ENCODE peak calls at places on chromosome 13, in four cellular contexts. I, S, T and N are unnamed samples.

GRCh38 chr13:39565036-39565949 is 37.7 kb downstream of the LHFPL6 start:
- DNase-seq in S (peak), T (peak), I (no peak), N (no peak)

GRCh38 chr13:50732712-50733111 is 110.8 kb downstream of the DLEU7 start:
- DNase-seq in T (peak), I (no peak), S (peak), N (no peak)

GRCh38 chr13:51249767-51250741 is 27.9 kb downstream of the FAM124A start:
- DNase-seq in S (no peak), T (no peak), I (no peak), N (no peak)

GRCh38 chr13:43023244-43023931 is at the start of gene DNAJC15:
- DNase-seq in T (peak), I (peak), S (peak), N (peak)

GRCh38 chr13:71316964-71317363 is 550.0 kb downstream of the DACH1 start:
- DNase-seq in S (no peak), I (no peak), T (no peak), N (no peak)

GRCh38 chr13:105219636-105220035 is 1315.8 kb downstream of the EFNB2 start:
- DNase-seq in I (no peak), T (no peak), S (no peak), N (no peak)

GRCh38 chr13:112894673-112895481 is 74.1 kb upstream of the MCF2L start:
- DNase-seq in T (no peak), S (no peak), I (no peak), N (peak)

GRCh38 chr13:79258489-79258888 is 147.6 kb downstream of the RBM26 start:
- DNase-seq in I (no peak), T (no peak), S (no peak), N (no peak)

GRCh38 chr13:64817721-64818120 is 2412.4 kb downstream of the PCDH9 start:
- DNase-seq in I (no peak), S (peak), T (no peak), N (no peak)

GRCh38 chr13:47076536-47076935 is 179.7 kb upstream of the HTR2A start:
- DNase-seq in T (no peak), S (no peak), I (no peak), N (no peak)

GRCh38 chr13:108629353-108629752 is at the start of gene MYO16:
- DNase-seq in I (no peak), T (no peak), S (no peak), N (no peak)

GRCh38 chr13:49040872-49041271 is 65.2 kb downstream of the FNDC3A start:
- DNase-seq in S (no peak), T (no peak), I (no peak), N (no peak)

GRCh38 chr13:30898721-30899188 is 7.3 kb upstream of the MEDAG start:
- DNase-seq in T (peak), S (peak), I (no peak), N (no peak)

GRCh38 chr13:63438951-63439350 is 2023.3 kb upstream of the PCDH20 start:
- DNase-seq in T (no peak), I (no peak), S (no peak), N (no peak)

GRCh38 chr13:98141938-98142426 is 912 bp upstream of the FARP1 start:
- DNase-seq in T (no peak), I (no peak), S (peak), N (no peak)

GRCh38 chr13:23688336-23688735 is 118.1 kb downstream of the TNFRSF19 start:
- DNase-seq in I (no peak), T (no peak), S (no peak), N (no peak)

GRCh38 chr13:113976711-113977684 is 3.1 kb upstream of the C13orf46 start:
- DNase-seq in T (no peak), I (no peak), S (peak), N (peak)

GRCh38 chr13:83666126-83666525 is 216.1 kb downstream of the SLITRK1 start:
- DNase-seq in T (no peak), I (no peak), S (no peak), N (no peak)

GRCh38 chr13:94435604-94436226 is 43.8 kb downstream of the DCT start:
- DNase-seq in T (peak), I (no peak), S (peak), N (no peak)

GRCh38 chr13:37701306-37701705 is 102.7 kb upstream of the POSTN start:
- DNase-seq in I (no peak), S (peak), T (no peak), N (no peak)

GRCh38 chr13:51912511-51913225 is 50.9 kb downstream of the CCDC70 start:
- DNase-seq in I (no peak), S (no peak), T (no peak), N (no peak)

GRCh38 chr13:54733639-54734038 is 1705.0 kb downstream of the OLFM4 start:
- DNase-seq in I (no peak), S (no peak), T (no peak), N (no peak)

GRCh38 chr13:75139291-75139690 is 342.7 kb downstream of the TBC1D4 start:
- DNase-seq in S (peak), T (no peak), I (no peak), N (no peak)

GRCh38 chr13:58843567-58843966 is 1212.0 kb downstream of the PCDH17 start:
- DNase-seq in T (no peak), S (no peak), I (no peak), N (no peak)